ENCODE peak calls at places on chromosomes 6 and 20, in six cellular contexts. One of them, this sample, is unnamed. For H3K27me3, the result is how much of the 10 kb centered on the place peaks cover.

GRCh38 chr6:145735356-145736165 is at the start of gene EPM2A:
- DNase-seq in fibroblast of lung: peak
- DNase-seq in vagina: peak
- DNase-seq in left ventricle myocardium inferior: peak
- DNase-seq in PC-3: peak
- DNase-seq in neural progenitor cell: peak
- DNase-seq in this sample: peak

GRCh38 chr20:48401359-48401758 is 426.4 kb downstream of the PREX1 start:
- DNase-seq in fibroblast of lung: no peak
- DNase-seq in vagina: no peak
- DNase-seq in left ventricle myocardium inferior: peak
- DNase-seq in PC-3: no peak
- DNase-seq in neural progenitor cell: no peak
- DNase-seq in this sample: no peak

GRCh38 chr20:41308290-41308691 is 9.2 kb downstream of the ZHX3 start:
- DNase-seq in fibroblast of lung: peak
- DNase-seq in vagina: no peak
- DNase-seq in left ventricle myocardium inferior: no peak
- DNase-seq in PC-3: peak
- DNase-seq in neural progenitor cell: no peak
- DNase-seq in this sample: no peak

GRCh38 chr6:167045828-167046580 is 46.8 kb downstream of the CEP43 start:
- DNase-seq in fibroblast of lung: no peak
- DNase-seq in vagina: no peak
- DNase-seq in left ventricle myocardium inferior: no peak
- DNase-seq in PC-3: peak
- DNase-seq in neural progenitor cell: no peak
- DNase-seq in this sample: no peak

GRCh38 chr6:143998686-143999085 is 9.4 kb downstream of the PLAGL1 start:
- DNase-seq in fibroblast of lung: no peak
- DNase-seq in vagina: no peak
- DNase-seq in left ventricle myocardium inferior: no peak
- DNase-seq in PC-3: no peak
- DNase-seq in neural progenitor cell: no peak
- DNase-seq in this sample: no peak

GRCh38 chr6:147063469-147064031 is 140.7 kb upstream of the STXBP5 start:
- DNase-seq in fibroblast of lung: peak
- DNase-seq in vagina: no peak
- DNase-seq in left ventricle myocardium inferior: no peak
- DNase-seq in PC-3: peak
- DNase-seq in neural progenitor cell: no peak
- DNase-seq in this sample: no peak

GRCh38 chr6:105302617-105303128 is 100.2 kb downstream of the PREP start:
- DNase-seq in fibroblast of lung: no peak
- DNase-seq in vagina: no peak
- DNase-seq in left ventricle myocardium inferior: no peak
- DNase-seq in PC-3: peak
- DNase-seq in neural progenitor cell: peak
- DNase-seq in this sample: no peak

GRCh38 chr20:43388267-43389081 is 69.2 kb upstream of the SRSF6 start:
- DNase-seq in fibroblast of lung: no peak
- DNase-seq in vagina: no peak
- DNase-seq in left ventricle myocardium inferior: peak
- DNase-seq in PC-3: no peak
- DNase-seq in neural progenitor cell: no peak
- DNase-seq in this sample: no peak

GRCh38 chr6:52024451-52025068 is 62.9 kb downstream of the PKHD1 start:
- DNase-seq in fibroblast of lung: no peak
- DNase-seq in vagina: no peak
- DNase-seq in left ventricle myocardium inferior: no peak
- DNase-seq in PC-3: no peak
- DNase-seq in neural progenitor cell: no peak
- DNase-seq in this sample: no peak

GRCh38 chr6:89895273-89895874 is 1.1 kb downstream of the GJA10 start:
- DNase-seq in fibroblast of lung: peak
- DNase-seq in vagina: no peak
- DNase-seq in left ventricle myocardium inferior: no peak
- DNase-seq in PC-3: peak
- DNase-seq in neural progenitor cell: peak
- DNase-seq in this sample: no peak

GRCh38 chr20:14477125-14477524 is 139.7 kb upstream of the FLRT3 start:
- DNase-seq in fibroblast of lung: peak
- DNase-seq in vagina: no peak
- DNase-seq in left ventricle myocardium inferior: no peak
- DNase-seq in PC-3: no peak
- DNase-seq in neural progenitor cell: no peak
- DNase-seq in this sample: no peak

GRCh38 chr6:159929819-159930218 is 39.0 kb downstream of the MAS1 start:
- DNase-seq in fibroblast of lung: no peak
- DNase-seq in vagina: peak
- DNase-seq in left ventricle myocardium inferior: no peak
- DNase-seq in PC-3: no peak
- DNase-seq in neural progenitor cell: no peak
- DNase-seq in this sample: peak

GRCh38 chr20:36808317-36809257 is 35.0 kb upstream of the DSN1 start:
- DNase-seq in fibroblast of lung: peak
- DNase-seq in vagina: no peak
- DNase-seq in left ventricle myocardium inferior: peak
- DNase-seq in PC-3: peak
- DNase-seq in neural progenitor cell: peak
- DNase-seq in this sample: peak

GRCh38 chr20:44489223-44489622 is 13.5 kb downstream of the TTPAL start:
- DNase-seq in fibroblast of lung: no peak
- DNase-seq in vagina: no peak
- DNase-seq in left ventricle myocardium inferior: no peak
- DNase-seq in PC-3: no peak
- DNase-seq in neural progenitor cell: no peak
- DNase-seq in this sample: no peak

GRCh38 chr6:112802154-112802553 is 455.0 kb downstream of the RFPL4B start:
- DNase-seq in fibroblast of lung: peak
- DNase-seq in vagina: no peak
- DNase-seq in left ventricle myocardium inferior: no peak
- DNase-seq in PC-3: peak
- DNase-seq in neural progenitor cell: no peak
- DNase-seq in this sample: no peak

GRCh38 chr6:90160013-90160412 is 136.6 kb downstream of the BACH2 start:
- DNase-seq in fibroblast of lung: no peak
- DNase-seq in vagina: no peak
- DNase-seq in left ventricle myocardium inferior: no peak
- DNase-seq in PC-3: no peak
- DNase-seq in neural progenitor cell: no peak
- DNase-seq in this sample: no peak

GRCh38 chr6:90068264-90068663 is 174.0 kb downstream of the GJA10 start:
- DNase-seq in fibroblast of lung: peak
- DNase-seq in vagina: no peak
- DNase-seq in left ventricle myocardium inferior: no peak
- DNase-seq in PC-3: peak
- DNase-seq in neural progenitor cell: no peak
- DNase-seq in this sample: no peak

GRCh38 chr20:36355469-36356171 is 49.5 kb downstream of the DLGAP4 start:
- DNase-seq in fibroblast of lung: no peak
- DNase-seq in vagina: no peak
- DNase-seq in left ventricle myocardium inferior: no peak
- DNase-seq in PC-3: no peak
- DNase-seq in neural progenitor cell: no peak
- DNase-seq in this sample: no peak

GRCh38 chr6:85403331-85404015 is 46.4 kb upstream of the NT5E start:
- DNase-seq in fibroblast of lung: peak
- DNase-seq in vagina: no peak
- DNase-seq in left ventricle myocardium inferior: no peak
- DNase-seq in PC-3: peak
- DNase-seq in neural progenitor cell: no peak
- DNase-seq in this sample: no peak

GRCh38 chr6:150068786-150069648 is at the start of gene ULBP3:
- DNase-seq in fibroblast of lung: peak
- DNase-seq in vagina: no peak
- DNase-seq in left ventricle myocardium inferior: peak
- DNase-seq in PC-3: peak
- DNase-seq in neural progenitor cell: peak
- DNase-seq in this sample: peak
- H3K4me3 ChIP-seq in fibroblast of lung: peak
- H3K4me3 ChIP-seq in vagina: peak
- H3K4me3 ChIP-seq in left ventricle myocardium inferior: peak
- H3K4me3 ChIP-seq in PC-3: peak
- H3K4me3 ChIP-seq in neural progenitor cell: peak
- H3K4me3 ChIP-seq in this sample: peak

GRCh38 chr6:22024004-22024403 is 272.8 kb downstream of the PRL start:
- DNase-seq in fibroblast of lung: no peak
- DNase-seq in vagina: no peak
- DNase-seq in left ventricle myocardium inferior: no peak
- DNase-seq in PC-3: no peak
- DNase-seq in neural progenitor cell: no peak
- DNase-seq in this sample: no peak
- H3K27me3 ChIP-seq in fibroblast of lung: under half
- H3K27me3 ChIP-seq in vagina: under half
- H3K27me3 ChIP-seq in left ventricle myocardium inferior: under half
- H3K27me3 ChIP-seq in PC-3: under half
- H3K27me3 ChIP-seq in neural progenitor cell: under half
- H3K27me3 ChIP-seq in this sample: under half

GRCh38 chr6:114564302-114564933 is 221.6 kb upstream of the HS3ST5 start:
- DNase-seq in fibroblast of lung: no peak
- DNase-seq in vagina: no peak
- DNase-seq in left ventricle myocardium inferior: no peak
- DNase-seq in PC-3: no peak
- DNase-seq in neural progenitor cell: no peak
- DNase-seq in this sample: no peak

DNA sequence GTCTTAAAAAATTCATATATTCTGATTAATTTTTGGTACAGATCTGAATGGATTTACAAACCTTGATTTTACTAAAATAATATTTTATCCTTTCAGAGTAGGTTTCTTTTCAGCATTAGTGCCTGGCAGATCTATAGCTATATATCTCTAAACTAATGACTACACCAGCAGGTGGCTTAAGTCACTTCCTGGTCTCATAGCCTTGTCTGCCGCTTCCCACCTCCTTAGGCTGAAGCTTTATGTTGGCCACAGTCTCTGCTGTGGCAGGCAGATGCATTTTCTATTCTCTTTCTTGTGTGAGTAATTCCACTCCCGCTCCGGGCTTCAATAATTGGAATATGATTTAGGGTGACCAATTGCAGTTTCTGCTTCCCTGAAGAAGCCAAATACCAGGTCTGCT is 226.8 kb upstream of the HS3ST5 start:
- DNase-seq in fibroblast of lung: no peak
- DNase-seq in vagina: no peak
- DNase-seq in left ventricle myocardium inferior: no peak
- DNase-seq in PC-3: no peak
- DNase-seq in neural progenitor cell: peak
- DNase-seq in this sample: no peak
- TF ChIP-seq CTCF in fibroblast of lung: no peak
- TF ChIP-seq CTCF in vagina: no peak
- TF ChIP-seq CTCF in left ventricle myocardium inferior: no peak
- TF ChIP-seq CTCF in PC-3: peak
- TF ChIP-seq CTCF in neural progenitor cell: peak
- TF ChIP-seq CTCF in this sample: no peak

DNA sequence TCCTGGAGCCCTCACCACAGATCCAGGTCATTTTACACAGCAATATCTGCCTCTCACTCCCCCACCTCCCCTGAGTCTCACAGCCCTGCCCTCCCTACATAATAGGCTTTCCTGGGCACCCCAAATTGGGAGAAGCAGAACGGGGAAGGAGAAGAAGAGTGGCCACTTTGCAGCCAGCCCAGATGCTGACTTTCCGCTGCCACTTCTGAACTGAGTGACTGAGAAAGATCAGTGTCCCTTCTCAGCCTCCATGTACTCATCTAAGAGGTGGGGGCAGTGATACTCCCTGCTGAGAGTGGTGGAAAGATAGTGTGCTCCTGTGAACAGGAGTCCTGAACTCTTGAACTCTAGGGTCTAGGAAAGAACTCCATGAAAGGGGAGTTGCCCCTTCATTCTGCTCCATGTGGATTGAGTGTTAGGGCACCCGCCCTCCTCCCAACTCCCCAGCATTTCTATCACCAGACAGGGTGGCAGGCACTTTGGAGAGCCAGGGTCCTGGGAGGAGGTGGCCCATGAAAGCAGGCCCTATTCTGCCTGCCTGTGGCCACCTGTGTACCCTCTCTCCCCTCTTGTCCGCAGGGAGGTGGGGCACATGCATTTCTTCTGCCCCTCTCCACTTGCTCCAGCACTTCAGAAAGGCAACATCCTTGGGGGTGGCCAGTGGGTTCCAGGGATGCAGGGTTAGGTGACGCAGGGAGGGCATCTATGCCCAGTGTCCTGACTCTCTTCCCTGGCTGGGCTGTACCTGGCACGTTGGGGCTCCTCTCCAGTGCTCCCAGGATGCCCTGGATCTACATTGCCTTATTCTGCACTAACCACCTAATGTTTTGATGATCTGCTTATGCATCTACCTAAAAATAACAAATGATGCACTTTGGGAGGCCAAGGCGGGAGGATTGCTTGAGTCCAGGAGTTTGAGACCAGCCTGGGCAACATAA is 38.3 kb upstream of the MRPS18A start:
- DNase-seq in fibroblast of lung: no peak
- DNase-seq in vagina: no peak
- DNase-seq in left ventricle myocardium inferior: no peak
- DNase-seq in PC-3: no peak
- DNase-seq in neural progenitor cell: no peak
- DNase-seq in this sample: no peak
- H3K4me3 ChIP-seq in fibroblast of lung: no peak
- H3K4me3 ChIP-seq in vagina: no peak
- H3K4me3 ChIP-seq in left ventricle myocardium inferior: no peak
- H3K4me3 ChIP-seq in PC-3: no peak
- H3K4me3 ChIP-seq in neural progenitor cell: no peak
- H3K4me3 ChIP-seq in this sample: no peak

DNA sequence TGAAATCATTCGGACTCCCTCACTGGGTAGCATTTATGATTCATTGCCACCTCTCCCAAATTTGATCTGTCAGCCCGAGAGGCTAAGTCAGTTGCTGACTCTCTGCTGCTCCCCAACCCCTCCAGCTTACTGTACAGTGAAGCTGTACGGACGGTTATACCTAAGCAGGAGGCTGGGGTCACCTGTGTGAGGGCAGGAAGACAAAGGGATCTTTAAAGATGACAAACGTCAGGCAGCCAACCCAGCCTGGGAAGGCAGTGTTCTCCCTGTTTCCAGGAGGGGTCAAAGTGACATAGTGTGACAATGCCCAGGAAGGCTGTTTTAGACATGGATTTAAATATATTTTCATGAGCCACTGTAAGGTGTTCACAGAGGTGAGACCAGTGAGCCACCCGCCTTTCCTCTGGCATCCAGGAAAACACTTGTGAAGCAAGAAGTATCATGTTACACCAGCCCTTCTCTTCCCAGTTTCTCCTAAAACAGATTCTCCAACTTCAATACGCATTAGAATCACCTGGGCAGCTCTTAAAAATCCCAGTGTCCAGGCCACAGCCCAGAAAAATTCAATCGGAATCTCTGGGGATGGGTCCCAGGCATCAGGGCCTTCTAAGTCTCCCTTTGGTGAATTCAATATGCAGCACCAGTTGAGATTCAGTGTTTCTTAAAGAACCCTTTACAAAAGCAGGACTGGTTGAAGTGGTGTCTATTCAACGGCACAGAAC is 6.8 kb upstream of the PAX1 start:
- DNase-seq in fibroblast of lung: no peak
- DNase-seq in vagina: peak
- DNase-seq in left ventricle myocardium inferior: no peak
- DNase-seq in PC-3: no peak
- DNase-seq in neural progenitor cell: no peak
- DNase-seq in this sample: no peak
- H3K27me3 ChIP-seq in fibroblast of lung: under half
- H3K27me3 ChIP-seq in vagina: under half
- H3K27me3 ChIP-seq in left ventricle myocardium inferior: half or more
- H3K27me3 ChIP-seq in PC-3: half or more
- H3K27me3 ChIP-seq in neural progenitor cell: half or more
- H3K27me3 ChIP-seq in this sample: under half

GRCh38 chr6:109695468-109695867 is 4.4 kb downstream of the FIG4 start:
- DNase-seq in fibroblast of lung: peak
- DNase-seq in vagina: no peak
- DNase-seq in left ventricle myocardium inferior: no peak
- DNase-seq in PC-3: peak
- DNase-seq in neural progenitor cell: peak
- DNase-seq in this sample: no peak
- TF ChIP-seq CTCF in fibroblast of lung: no peak
- TF ChIP-seq CTCF in vagina: no peak
- TF ChIP-seq CTCF in left ventricle myocardium inferior: no peak
- TF ChIP-seq CTCF in PC-3: peak
- TF ChIP-seq CTCF in neural progenitor cell: peak
- TF ChIP-seq CTCF in this sample: no peak